ENCODE peak calls at places on chromosomes 6 and 20, in ten cellular contexts. A, H, G, I, F, B, R, X, P and E are unnamed samples. For H3K36me3, the result is how much of the 10 kb centered on the place peaks cover.

GRCh38 chr20:288956-289692 is 1.4 kb downstream of the C20orf96 start:
- DNase-seq in A (no peak), H (no peak), G (no peak), I (no peak), F (peak), B (no peak), R (peak), X (no peak), P (no peak), E (no peak)

GRCh38 chr6:38215225-38215624 is 395.7 kb downstream of the ZFAND3 start:
- DNase-seq in A (no peak), H (no peak), G (no peak), I (no peak), F (no peak), B (no peak), R (no peak), X (no peak), P (no peak), E (no peak)

GRCh38 chr20:10984294-10984693 is 310.5 kb upstream of the JAG1 start:
- DNase-seq in A (no peak), H (no peak), G (no peak), I (no peak), F (no peak), B (no peak), R (no peak), X (no peak), P (no peak), E (no peak)

GRCh38 chr20:43669332-43669731 is 2.4 kb downstream of the MYBL2 start:
- DNase-seq in A (no peak), H (no peak), G (no peak), I (no peak), F (peak), B (no peak), R (peak), X (peak), P (no peak), E (no peak)

GRCh38 chr6:47034421-47034820 is 7.7 kb downstream of the ADGRF1 start:
- DNase-seq in A (no peak), H (no peak), G (no peak), I (no peak), F (no peak), B (peak), R (peak), X (no peak), P (no peak), E (no peak)

GRCh38 chr6:122789078-122789861 is at the start of gene SMPDL3A:
- DNase-seq in A (peak), H (peak), G (peak), I (peak), F (peak), B (peak), R (peak), X (peak), P (no peak), E (peak)

GRCh38 chr6:159196430-159196829 is 27.2 kb downstream of the FNDC1 start:
- DNase-seq in A (no peak), H (no peak), G (no peak), I (no peak), F (no peak), B (no peak), R (no peak), X (no peak), P (no peak), E (no peak)

GRCh38 chr6:35474129-35474977 is 6.2 kb downstream of the RPL10A start:
- DNase-seq in A (no peak), H (peak), G (no peak), I (no peak), F (no peak), B (no peak), R (no peak), X (no peak), P (no peak), E (no peak)

GRCh38 chr20:16476032-16476431 is 97.2 kb downstream of the KIF16B start:
- DNase-seq in A (peak), H (peak), G (no peak), I (peak), F (peak), B (peak), R (peak), X (peak), P (no peak), E (peak)

GRCh38 chr6:54327631-54328030 is 19.4 kb downstream of the TINAG start:
- DNase-seq in A (no peak), H (no peak), G (no peak), I (no peak), F (no peak), B (no peak), R (no peak), X (no peak), P (no peak), E (no peak)

GRCh38 chr6:163841326-163841725 is 426.8 kb downstream of the QKI start:
- DNase-seq in A (no peak), H (no peak), G (no peak), I (no peak), F (no peak), B (no peak), R (no peak), X (no peak), P (no peak), E (no peak)

GRCh38 chr6:5339757-5340156 is 78.4 kb downstream of the FARS2 start:
- DNase-seq in A (no peak), H (no peak), G (no peak), I (no peak), F (peak), B (no peak), R (no peak), X (no peak), P (no peak), E (no peak)

GRCh38 chr6:160750276-160750689 is 48.2 kb downstream of the PLG start:
- DNase-seq in A (no peak), H (peak), G (no peak), I (peak), F (no peak), B (no peak), R (peak), X (no peak), P (no peak), E (no peak)

GRCh38 chr6:56314683-56315523 is 67.5 kb upstream of the COL21A1 start:
- DNase-seq in A (no peak), H (peak), G (no peak), I (peak), F (peak), B (peak), R (peak), X (peak), P (no peak), E (peak)

GRCh38 chr20:37293301-37293943 is 4.0 kb downstream of the MANBAL start:
- DNase-seq in A (no peak), H (no peak), G (no peak), I (no peak), F (no peak), B (no peak), R (no peak), X (no peak), P (no peak), E (no peak)
- H3K36me3 ChIP-seq in A (under half), H (under half), G (under half), I (under half), F (under half), B (under half), R (under half), X (under half), P (under half), E (under half)

DNA sequence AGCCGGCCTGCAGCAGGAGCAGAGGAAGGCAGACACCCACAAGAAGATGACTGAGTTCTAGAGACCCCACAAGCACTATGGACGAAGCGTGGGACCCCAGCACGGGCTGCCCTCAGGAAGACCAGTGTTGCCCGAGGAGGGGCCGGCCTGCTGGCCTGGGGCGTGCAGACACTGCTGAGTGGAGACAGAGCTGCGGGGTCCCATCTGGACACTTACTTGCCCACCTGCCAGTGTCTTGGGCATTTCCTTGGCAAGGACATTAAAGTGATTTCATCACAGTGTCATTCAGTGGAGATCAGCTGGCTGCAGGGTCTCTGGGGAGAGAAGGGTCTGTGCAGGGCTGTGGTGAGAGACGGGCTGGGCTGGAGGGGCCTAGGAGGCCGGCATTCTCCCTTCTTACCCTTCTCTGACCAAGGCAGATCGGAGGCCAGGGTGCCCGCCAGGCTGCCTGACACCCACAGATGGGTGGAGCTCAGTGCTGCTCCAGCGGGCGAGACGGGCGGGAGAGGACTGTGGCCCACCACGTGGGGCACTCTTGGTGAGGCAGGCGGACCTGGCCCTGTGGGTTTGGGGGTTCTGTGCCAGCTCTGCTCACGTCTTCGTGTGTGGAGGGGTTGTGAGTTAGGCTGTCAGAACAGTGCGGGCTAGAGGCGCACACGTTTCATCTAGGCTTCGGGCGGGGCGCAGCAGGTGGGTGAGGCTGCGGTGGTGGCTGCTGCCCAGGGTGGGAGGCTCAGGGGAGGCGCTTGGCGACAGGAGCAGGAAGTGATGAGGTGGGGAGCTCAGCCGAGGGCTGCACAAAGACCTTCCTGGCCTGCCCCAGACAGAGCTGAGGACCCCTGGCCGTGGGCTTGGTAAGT is at the start of gene LIME1:
- DNase-seq in A (no peak), H (no peak), G (no peak), I (no peak), F (peak), B (no peak), R (no peak), X (no peak), P (no peak), E (no peak)
- H3K36me3 ChIP-seq in A (under half), H (under half), G (under half), I (under half), F (under half), B (under half), R (under half), X (under half), P (under half), E (under half)

GRCh38 chr6:136092897-136093296 is 157.2 kb downstream of the MTFR2 start:
- DNase-seq in A (no peak), H (no peak), G (no peak), I (no peak), F (no peak), B (no peak), R (no peak), X (no peak), P (no peak), E (no peak)
- H3K36me3 ChIP-seq in A (under half), H (under half), G (under half), I (under half), F (under half), B (under half), R (under half), X (under half), P (under half), E (under half)

GRCh38 chr6:33279971-33280511 is 3.1 kb downstream of the B3GALT4 start:
- DNase-seq in A (no peak), H (peak), G (no peak), I (peak), F (peak), B (peak), R (peak), X (peak), P (no peak), E (no peak)

GRCh38 chr6:33279257-33279695 is 2.4 kb downstream of the B3GALT4 start:
- DNase-seq in A (no peak), H (no peak), G (no peak), I (no peak), F (no peak), B (no peak), R (no peak), X (no peak), P (no peak), E (no peak)

GRCh38 chr6:33277663-33278391 is 904 bp downstream of the B3GALT4 start:
- DNase-seq in A (no peak), H (peak), G (no peak), I (no peak), F (no peak), B (no peak), R (no peak), X (peak), P (no peak), E (no peak)

GRCh38 chr6:33278392-33278741 is 1.4 kb downstream of the B3GALT4 start:
- DNase-seq in A (no peak), H (no peak), G (no peak), I (no peak), F (no peak), B (no peak), R (no peak), X (no peak), P (no peak), E (no peak)

GRCh38 chr6:33278810-33279209 is 1.9 kb downstream of the B3GALT4 start:
- DNase-seq in A (no peak), H (no peak), G (no peak), I (no peak), F (no peak), B (no peak), R (no peak), X (no peak), P (no peak), E (no peak)
- H3K36me3 ChIP-seq in A (under half), H (under half), G (under half), I (under half), F (under half), B (half or more), R (under half), X (under half), P (under half), E (under half)

GRCh38 chr6:52503853-52504777 is 72.7 kb downstream of the TRAM2 start:
- DNase-seq in A (peak), H (no peak), G (peak), I (no peak), F (peak), B (peak), R (peak), X (peak), P (peak), E (peak)

GRCh38 chr6:52505726-52506501 is 70.9 kb downstream of the TRAM2 start:
- DNase-seq in A (no peak), H (peak), G (no peak), I (no peak), F (no peak), B (no peak), R (no peak), X (no peak), P (no peak), E (no peak)

GRCh38 chr6:52502306-52503029 is 74.4 kb downstream of the TRAM2 start:
- DNase-seq in A (no peak), H (no peak), G (no peak), I (no peak), F (no peak), B (no peak), R (no peak), X (no peak), P (no peak), E (no peak)

GRCh38 chr6:52504778-52505127 is 72.1 kb downstream of the TRAM2 start:
- DNase-seq in A (no peak), H (no peak), G (no peak), I (no peak), F (no peak), B (no peak), R (no peak), X (no peak), P (no peak), E (no peak)

GRCh38 chr6:52503344-52503747 is 73.5 kb downstream of the TRAM2 start:
- DNase-seq in A (no peak), H (peak), G (no peak), I (no peak), F (no peak), B (no peak), R (peak), X (no peak), P (no peak), E (no peak)
- H3K36me3 ChIP-seq in A (under half), H (under half), G (under half), I (under half), F (under half), B (half or more), R (under half), X (half or more), P (under half), E (under half)

GRCh38 chr20:9422335-9422734 is 92.1 kb upstream of the LAMP5 start:
- DNase-seq in A (no peak), H (no peak), G (no peak), I (no peak), F (no peak), B (peak), R (no peak), X (no peak), P (no peak), E (no peak)
- H3K36me3 ChIP-seq in A (under half), H (under half), G (under half), I (under half), F (under half), B (under half), R (under half), X (under half), P (under half), E (under half)

GRCh38 chr6:96832780-96833179 is 4.5 kb downstream of the GPR63 start:
- DNase-seq in A (no peak), H (no peak), G (no peak), I (no peak), F (no peak), B (no peak), R (no peak), X (no peak), P (no peak), E (no peak)
- H3K36me3 ChIP-seq in A (under half), H (under half), G (under half), I (under half), F (under half), B (under half), R (under half), X (under half), P (under half), E (under half)

GRCh38 chr20:59823030-59823423 is 110.4 kb downstream of the SYCP2 start:
- DNase-seq in A (no peak), H (no peak), G (no peak), I (no peak), F (no peak), B (no peak), R (no peak), X (no peak), P (no peak), E (no peak)

GRCh38 chr20:59823456-59823855 is 110.0 kb downstream of the SYCP2 start:
- DNase-seq in A (no peak), H (no peak), G (no peak), I (no peak), F (no peak), B (no peak), R (no peak), X (no peak), P (no peak), E (no peak)

GRCh38 chr20:59824711-59825562 is 108.5 kb downstream of the SYCP2 start:
- DNase-seq in A (no peak), H (no peak), G (no peak), I (no peak), F (no peak), B (no peak), R (no peak), X (no peak), P (no peak), E (no peak)

GRCh38 chr20:59822291-59823029 is 111.0 kb downstream of the SYCP2 start:
- DNase-seq in A (no peak), H (no peak), G (no peak), I (no peak), F (no peak), B (no peak), R (no peak), X (no peak), P (no peak), E (no peak)

GRCh38 chr20:59823860-59824259 is 109.6 kb downstream of the SYCP2 start:
- DNase-seq in A (no peak), H (no peak), G (no peak), I (no peak), F (no peak), B (no peak), R (no peak), X (no peak), P (no peak), E (no peak)
- H3K36me3 ChIP-seq in A (under half), H (under half), G (under half), I (under half), F (under half), B (under half), R (under half), X (under half), P (under half), E (under half)

GRCh38 chr6:12716298-12716853 is at the start of gene PHACTR1:
- DNase-seq in A (no peak), H (no peak), G (no peak), I (no peak), F (no peak), B (no peak), R (no peak), X (no peak), P (no peak), E (no peak)
- H3K36me3 ChIP-seq in A (under half), H (under half), G (under half), I (under half), F (under half), B (under half), R (under half), X (under half), P (under half), E (under half)